ENCODE peak calls at places on chromosomes 11 and 22, in ten cellular contexts. O, J, R, N, F, A, B, I, W and S are unnamed samples. For H3K27me3, the result is how much of the 10 kb centered on the place peaks cover.

GRCh38 chr22:44129614-44129976 is 51.1 kb upstream of the PARVG start:
- DNase-seq in O (peak), J (no peak), R (no peak), N (no peak), F (no peak), A (no peak), B (peak), I (peak), W (peak), S (peak)

GRCh38 chr11:47786373-47786772 is 19.2 kb upstream of the FNBP4 start:
- DNase-seq in O (no peak), J (no peak), R (no peak), N (no peak), F (no peak), A (no peak), B (no peak), I (no peak), W (no peak), S (peak)

GRCh38 chr11:72831521-72832300 is 17.5 kb downstream of the ATG16L2 start:
- DNase-seq in O (peak), J (peak), R (peak), N (peak), F (peak), A (peak), B (peak), I (peak), W (peak), S (peak)

GRCh38 chr22:49487950-49488349 is 339.7 kb downstream of the BRD1 start:
- DNase-seq in O (no peak), J (no peak), R (no peak), N (peak), F (no peak), A (no peak), B (no peak), I (no peak), W (no peak), S (peak)

GRCh38 chr11:46410021-46410420 is 18.4 kb upstream of the CHRM4 start:
- DNase-seq in O (no peak), J (no peak), R (no peak), N (no peak), F (peak), A (no peak), B (no peak), I (no peak), W (no peak), S (no peak)

GRCh38 chr11:1878134-1879031 is 13.3 kb downstream of the PRR33 start:
- DNase-seq in O (peak), J (peak), R (peak), N (no peak), F (no peak), A (no peak), B (no peak), I (no peak), W (no peak), S (no peak)

GRCh38 chr22:46896568-46897245 is 134.3 kb downstream of the TBC1D22A start:
- DNase-seq in O (no peak), J (no peak), R (no peak), N (no peak), F (no peak), A (no peak), B (no peak), I (no peak), W (no peak), S (no peak)

GRCh38 chr22:19203839-19204238 is 25.3 kb upstream of the SLC25A1 start:
- DNase-seq in O (no peak), J (no peak), R (no peak), N (no peak), F (no peak), A (no peak), B (no peak), I (no peak), W (no peak), S (no peak)

GRCh38 chr11:46489668-46490560 is 98.3 kb upstream of the CHRM4 start:
- DNase-seq in O (no peak), J (peak), R (no peak), N (peak), F (peak), A (peak), B (peak), I (peak), W (no peak), S (peak)

GRCh38 chr11:61061081-61061826 is 41.0 kb upstream of the CD5 start:
- DNase-seq in O (no peak), J (no peak), R (no peak), N (peak), F (no peak), A (peak), B (no peak), I (peak), W (no peak), S (peak)

GRCh38 chr11:93485983-93486382 is 57.2 kb downstream of the SMCO4 start:
- DNase-seq in O (no peak), J (no peak), R (no peak), N (no peak), F (no peak), A (no peak), B (no peak), I (no peak), W (no peak), S (no peak)

GRCh38 chr11:124612567-124613245 is 1.5 kb downstream of the PANX3 start:
- DNase-seq in O (no peak), J (no peak), R (no peak), N (no peak), F (peak), A (no peak), B (no peak), I (no peak), W (no peak), S (no peak)

GRCh38 chr11:115944596-115944995 is 440.4 kb upstream of the CADM1 start:
- DNase-seq in O (no peak), J (no peak), R (no peak), N (no peak), F (no peak), A (no peak), B (no peak), I (no peak), W (no peak), S (no peak)

GRCh38 chr11:19995131-19995530 is 165.1 kb downstream of the DBX1 start:
- DNase-seq in O (no peak), J (no peak), R (no peak), N (peak), F (no peak), A (no peak), B (peak), I (peak), W (no peak), S (peak)

GRCh38 chr11:77589521-77590193 is at the start of gene AQP11:
- DNase-seq in O (peak), J (peak), R (peak), N (peak), F (peak), A (peak), B (peak), I (peak), W (peak), S (peak)

GRCh38 chr11:121249039-121249663 is 43.4 kb upstream of the SC5D start:
- DNase-seq in O (no peak), J (no peak), R (no peak), N (peak), F (peak), A (no peak), B (peak), I (peak), W (no peak), S (peak)
- H3K4me3 ChIP-seq in O (no peak), J (no peak), R (no peak), N (no peak), F (no peak), A (no peak), B (no peak), I (no peak), W (peak), S (no peak)

GRCh38 chr11:113475160-113475761 is at the start of gene DRD2:
- DNase-seq in O (no peak), J (no peak), R (peak), N (no peak), F (peak), A (no peak), B (no peak), I (no peak), W (no peak), S (no peak)

GRCh38 chr11:113476553-113476952 is 1.4 kb upstream of the DRD2 start:
- DNase-seq in O (no peak), J (no peak), R (no peak), N (no peak), F (no peak), A (no peak), B (no peak), I (no peak), W (no peak), S (no peak)

GRCh38 chr11:113477321-113477720 is 2.1 kb upstream of the DRD2 start:
- DNase-seq in O (no peak), J (no peak), R (no peak), N (no peak), F (peak), A (no peak), B (no peak), I (no peak), W (no peak), S (no peak)

GRCh38 chr11:113474362-113475159 is 637 bp downstream of the DRD2 start:
- DNase-seq in O (no peak), J (peak), R (peak), N (peak), F (peak), A (peak), B (peak), I (peak), W (peak), S (peak)

DNA sequence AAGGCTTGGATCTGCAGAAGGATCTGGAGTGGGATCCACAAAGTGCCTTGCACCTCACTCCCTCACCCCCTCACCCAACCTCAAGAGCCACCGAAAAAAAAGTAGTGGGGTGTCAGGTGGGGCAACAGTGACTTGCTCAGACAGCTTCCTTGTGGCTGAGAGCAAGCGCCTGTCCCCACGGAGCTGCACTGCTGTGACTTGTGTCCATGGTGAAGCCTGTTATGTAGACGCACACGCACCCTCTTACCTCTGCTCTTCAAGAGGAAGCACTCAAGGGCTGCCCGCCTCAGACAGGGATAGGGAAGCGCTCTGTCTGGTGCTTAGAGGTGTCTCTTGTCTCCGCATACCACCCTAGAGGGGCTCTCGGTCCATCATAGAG is 1.2 kb downstream of the DRD2 start:
- DNase-seq in O (no peak), J (no peak), R (no peak), N (no peak), F (no peak), A (no peak), B (no peak), I (no peak), W (no peak), S (no peak)
- H3K27me3 ChIP-seq in O (under half), J (under half), R (under half), N (half or more), F (half or more), A (under half), B (under half), I (under half), W (under half), S (under half)

DNA sequence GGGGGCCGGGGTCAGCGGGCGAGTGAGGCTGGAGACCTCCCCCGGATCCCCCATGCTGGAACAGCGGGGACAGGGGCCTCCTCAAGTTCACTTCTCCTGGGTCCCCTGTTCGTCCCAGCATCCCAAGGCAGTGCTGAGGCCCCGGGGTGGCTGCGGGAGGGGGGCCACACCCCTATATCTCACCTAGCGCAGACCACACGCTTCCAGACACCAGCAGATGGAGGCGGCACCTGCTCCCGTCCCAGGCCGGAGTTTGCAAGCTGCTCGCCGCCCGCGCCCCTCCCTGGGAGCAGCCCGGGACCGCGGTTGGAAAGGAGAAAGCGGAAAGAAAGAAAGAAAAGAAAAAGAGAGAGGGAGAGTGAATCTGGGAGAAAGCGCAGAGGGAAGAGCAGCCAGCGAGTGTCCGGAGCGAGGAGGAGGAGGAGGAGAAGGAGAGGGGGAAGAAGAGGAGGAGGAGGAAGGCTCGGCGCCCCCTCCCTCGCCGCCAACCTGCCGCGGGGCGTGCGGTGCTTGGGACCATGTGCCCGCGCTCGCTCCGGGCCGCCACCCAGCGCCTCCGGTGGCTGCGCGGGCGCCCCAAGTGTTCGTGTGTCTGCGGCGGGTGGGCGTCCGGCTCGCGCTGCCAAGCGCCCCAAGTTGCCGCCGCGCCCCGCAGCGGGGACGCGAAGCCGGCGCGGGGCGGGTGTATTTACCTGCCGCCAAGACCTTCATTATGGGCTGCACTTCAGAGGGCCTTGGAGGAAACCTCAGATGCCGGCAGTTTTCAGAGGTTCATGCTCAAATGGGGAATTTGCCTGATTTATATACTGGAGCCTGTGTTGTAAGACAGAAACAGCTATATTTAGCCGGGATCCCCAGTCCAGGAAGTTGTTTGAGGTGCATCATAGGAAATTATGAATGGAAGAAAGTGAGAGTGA is at the start of gene LIF:
- DNase-seq in O (peak), J (peak), R (no peak), N (no peak), F (peak), A (no peak), B (peak), I (peak), W (peak), S (peak)
- TF ChIP-seq CTCF in O (no peak), J (no peak), R (peak), N (no peak), F (peak), A (no peak), B (no peak), I (no peak), W (no peak), S (peak)

GRCh38 chr11:75305993-75306392 is 45.5 kb downstream of the ARRB1 start:
- DNase-seq in O (no peak), J (no peak), R (no peak), N (no peak), F (no peak), A (no peak), B (no peak), I (no peak), W (no peak), S (no peak)

GRCh38 chr11:75307058-75307457 is 44.4 kb downstream of the ARRB1 start:
- DNase-seq in O (no peak), J (no peak), R (no peak), N (no peak), F (no peak), A (no peak), B (no peak), I (no peak), W (no peak), S (no peak)

GRCh38 chr11:75308116-75308515 is 43.3 kb downstream of the ARRB1 start:
- DNase-seq in O (no peak), J (no peak), R (no peak), N (peak), F (no peak), A (no peak), B (no peak), I (no peak), W (no peak), S (no peak)

GRCh38 chr11:75308986-75309385 is 42.5 kb downstream of the ARRB1 start:
- DNase-seq in O (no peak), J (no peak), R (no peak), N (no peak), F (no peak), A (no peak), B (no peak), I (no peak), W (no peak), S (no peak)

DNA sequence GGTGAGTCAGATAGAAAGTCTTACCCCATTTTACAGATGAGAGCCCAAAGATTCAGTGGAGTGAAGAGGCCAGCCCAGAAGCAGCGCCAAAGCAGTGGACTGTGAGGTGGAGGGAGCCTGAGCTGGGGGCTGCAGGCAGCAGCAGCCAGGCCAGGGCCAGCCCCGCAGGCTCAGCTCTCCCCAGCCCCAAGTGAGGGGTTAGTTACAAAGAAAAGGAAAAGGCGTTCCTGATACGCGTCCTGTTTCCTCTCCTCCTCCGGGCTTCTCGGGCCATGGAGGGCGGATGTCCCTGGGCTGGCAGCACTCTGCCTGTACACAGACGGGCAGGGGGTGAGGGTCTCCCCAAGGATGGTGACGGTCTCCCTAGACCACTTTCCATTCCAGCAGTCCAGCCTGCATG is 44.9 kb downstream of the ARRB1 start:
- DNase-seq in O (no peak), J (no peak), R (no peak), N (no peak), F (no peak), A (no peak), B (peak), I (no peak), W (no peak), S (no peak)
- H3K4me3 ChIP-seq in O (peak), J (no peak), R (no peak), N (no peak), F (no peak), A (no peak), B (no peak), I (no peak), W (no peak), S (no peak)

DNA sequence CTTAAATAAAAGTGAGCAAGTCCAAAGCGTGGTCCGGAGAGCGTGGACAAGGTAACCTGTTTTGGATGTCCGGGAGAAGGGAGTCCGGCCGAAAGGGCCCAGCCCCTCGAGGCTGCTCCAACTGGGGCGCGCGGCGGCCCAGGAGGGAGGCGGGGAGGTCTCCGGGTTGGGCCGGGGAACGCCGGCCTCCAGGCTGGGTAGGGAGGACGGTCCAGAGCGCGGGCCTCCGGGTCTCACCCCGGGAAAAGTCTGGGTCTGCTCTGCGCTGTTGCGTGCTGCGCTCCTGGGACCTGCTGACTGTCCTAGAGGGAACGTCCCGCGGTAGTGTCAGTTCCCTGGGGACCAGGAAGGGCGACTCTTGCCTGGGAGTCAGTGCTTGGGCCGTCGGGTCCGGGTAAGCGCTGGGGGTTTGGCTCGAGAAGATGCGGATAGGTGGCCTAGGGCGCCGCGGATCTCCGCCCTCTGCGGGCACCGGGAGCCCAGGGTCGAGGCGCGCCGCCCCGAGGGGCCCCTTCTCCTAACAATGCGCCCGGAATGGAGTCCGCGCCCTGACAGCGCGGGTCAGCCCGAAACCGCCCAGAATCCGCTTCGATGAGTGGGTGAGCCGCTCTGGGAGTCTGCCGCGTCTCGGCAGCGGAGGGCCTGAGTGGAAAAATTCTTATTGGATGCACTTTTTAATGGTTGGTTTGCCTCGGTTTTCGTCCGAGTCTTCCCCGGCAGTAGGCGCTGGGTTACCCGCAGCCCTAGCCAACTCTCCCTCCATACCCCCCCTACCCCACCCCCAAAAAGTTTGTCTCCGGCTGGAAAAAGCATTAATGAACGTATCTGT is 908 bp upstream of the FLI1 start:
- DNase-seq in O (peak), J (no peak), R (no peak), N (peak), F (peak), A (peak), B (no peak), I (no peak), W (no peak), S (no peak)
- H3K27me3 ChIP-seq in O (under half), J (half or more), R (under half), N (under half), F (half or more), A (under half), B (under half), I (under half), W (under half), S (under half)